ENCODE peak calls at places on chromosomes 7 and 10, in ten cellular contexts. E is heart left ventricle, N is sigmoid colon, F is prostate gland, C is adrenal gland, Q is ovary, U is HCT116, V is IMR-90, P is tibial nerve, A is testis. M is an unnamed sample.
A peak's percentile ranks its signal among the peaks of the same experiment; 100 is the strongest.

GRCh38 chr10:2968401-2968800 is 98.9 kb upstream of the PFKP start:
- DNase-seq in P (no peak), E (no peak), U (no peak), C (no peak), F (no peak), N (no peak), V (peak; percentile 67), Q (no peak), A (no peak), M (no peak)

GRCh38 chr7:32905175-32905662 is 13.7 kb upstream of the KBTBD2 start:
- DNase-seq in F (no peak), Q (peak; percentile 27), C (peak; percentile 52), E (peak; percentile 33), N (no peak), V (peak; percentile 66), P (no peak), A (no peak), U (peak; percentile 42), M (no peak)

GRCh38 chr7:151773795-151774194 is 103.1 kb downstream of the PRKAG2 start:
- DNase-seq in P (no peak), E (no peak), V (no peak), Q (peak; percentile 7), C (no peak), U (no peak), F (no peak), A (no peak), N (peak; percentile 47), M (peak; percentile 82)

GRCh38 chr10:99304027-99304856 is 24.9 kb upstream of the CNNM1 start:
- DNase-seq in V (no peak), F (peak; percentile 51), U (no peak), C (peak; percentile 22), P (no peak), N (no peak), A (peak; percentile 26), E (no peak), Q (no peak), M (no peak)

GRCh38 chr7:140229591-140230516 is 53.1 kb upstream of the KDM7A start:
- DNase-seq in A (no peak), C (no peak), U (no peak), N (no peak), E (peak; percentile 25), F (no peak), Q (peak; percentile 25), P (no peak), V (no peak), M (no peak)

GRCh38 chr7:66344166-66344565 is 139.0 kb downstream of the TPST1 start:
- DNase-seq in Q (no peak), N (no peak), E (no peak), A (no peak), U (no peak), P (no peak), V (peak; percentile 71), C (no peak), F (no peak), M (no peak)

GRCh38 chr10:131078131-131078881 is 233.2 kb downstream of the TCERG1L start:
- DNase-seq in P (no peak), V (no peak), Q (no peak), C (no peak), A (no peak), N (peak; percentile 40), F (no peak), E (no peak), U (no peak), M (no peak)

GRCh38 chr7:29116801-29117200 is 29.5 kb downstream of the CPVL start:
- DNase-seq in A (no peak), U (no peak), C (no peak), P (no peak), E (no peak), F (no peak), V (no peak), N (no peak), Q (no peak), M (no peak)

GRCh38 chr7:99473315-99473596 is 566 bp downstream of the ZNF789 start:
- DNase-seq in Q (no peak), A (peak; percentile 53), U (peak; percentile 48), E (no peak), V (peak; percentile 82), P (no peak), F (peak; percentile 41), C (no peak), N (no peak), M (no peak)

GRCh38 chr10:74332398-74332797 is 181.4 kb downstream of the ADK start:
- DNase-seq in C (no peak), V (peak; percentile 21), U (no peak), N (no peak), Q (no peak), F (no peak), E (no peak), P (no peak), A (no peak), M (no peak)

GRCh38 chr10:88880287-88881094 is 446 bp downstream of the STAMBPL1 start:
- DNase-seq in C (peak; percentile 81), V (peak; percentile 80), A (peak; percentile 89), F (peak; percentile 55), N (peak; percentile 89), E (peak; percentile 87), P (peak; percentile 72), Q (peak; percentile 84), U (peak; percentile 51), M (peak; percentile 72)

GRCh38 chr7:132509667-132510066 is 66.6 kb downstream of the PLXNA4 start:
- DNase-seq in U (no peak), E (no peak), P (no peak), A (no peak), C (no peak), F (no peak), Q (no peak), V (no peak), N (no peak), M (no peak)

GRCh38 chr7:30028749-30029635 is 780 bp downstream of the PLEKHA8 start:
- DNase-seq in V (peak; percentile 19), C (peak; percentile 59), P (no peak), N (peak; percentile 69), E (peak; percentile 62), U (peak; percentile 12), F (peak; percentile 30), Q (no peak), A (peak; percentile 53), M (peak; percentile 34)

GRCh38 chr10:96700477-96701099 is 19.7 kb downstream of the PIK3AP1 start:
- DNase-seq in Q (no peak), V (no peak), U (no peak), A (no peak), E (peak; percentile 25), N (no peak), F (no peak), C (no peak), P (no peak), M (no peak)

GRCh38 chr10:31153692-31154091 is 122.0 kb upstream of the ZNF438 start:
- DNase-seq in E (no peak), P (no peak), Q (no peak), V (no peak), A (no peak), F (no peak), U (no peak), C (no peak), N (no peak), M (no peak)

GRCh38 chr7:17599733-17600685 is 301.6 kb downstream of the AHR start:
- DNase-seq in F (no peak), Q (no peak), V (peak; percentile 92), E (no peak), P (no peak), C (no peak), A (no peak), N (no peak), U (no peak), M (no peak)

GRCh38 chr10:58888957-58889356 is 287.5 kb upstream of the PHYHIPL start:
- DNase-seq in P (no peak), E (no peak), F (no peak), A (no peak), C (no peak), U (no peak), Q (no peak), N (no peak), V (no peak), M (no peak)

GRCh38 chr10:58892039-58892665 is 284.3 kb upstream of the PHYHIPL start:
- DNase-seq in A (peak; percentile 19), Q (peak; percentile 26), E (no peak), U (no peak), P (no peak), V (no peak), F (no peak), N (no peak), C (peak; percentile 37), M (no peak)

DNA sequence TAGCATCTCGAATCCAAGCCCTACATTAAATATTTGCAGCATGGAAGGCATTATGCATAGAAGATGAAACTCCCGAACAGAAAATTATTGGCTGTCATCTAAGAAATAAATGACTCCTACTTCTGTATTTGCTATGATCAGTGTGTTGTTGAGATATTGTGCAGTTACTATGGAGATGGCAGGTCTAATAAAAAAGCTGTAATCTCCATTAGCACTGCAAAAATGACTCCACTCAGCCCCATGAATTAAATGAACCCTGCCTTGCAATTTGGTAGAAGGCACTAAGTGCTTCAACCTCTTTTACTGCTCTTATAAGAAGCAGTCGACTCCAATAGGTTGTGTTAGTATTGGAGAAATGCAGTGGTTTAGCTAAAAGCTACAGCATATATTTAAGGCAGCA is 290.1 kb upstream of the PHYHIPL start:
- DNase-seq in N (no peak), A (no peak), E (no peak), P (no peak), Q (no peak), V (no peak), U (no peak), C (no peak), F (no peak), M (no peak)
- H3K4me3 ChIP-seq in N (no peak overlapping the region), A (no peak overlapping the region), E (no peak overlapping the region), P (no peak overlapping the region), Q (no peak overlapping the region), V (no peak overlapping the region), U (no peak overlapping the region), C (no peak overlapping the region), F (no peak overlapping the region), M (no peak overlapping the region)

GRCh38 chr10:27252267-27253000 is 11.8 kb upstream of the ACBD5 start:
- DNase-seq in F (no peak), U (no peak), Q (peak; percentile 62), E (peak; percentile 73), C (peak; percentile 80), N (no peak), V (peak; percentile 27), P (no peak), A (peak; percentile 78), M (peak; percentile 92)
- TF ChIP-seq POLR2A in F (no peak), U (no peak), Q (no peak), E (no peak), C (peak; percentile 57), N (no peak), V (no peak), P (no peak), A (no peak), M (no peak)

DNA sequence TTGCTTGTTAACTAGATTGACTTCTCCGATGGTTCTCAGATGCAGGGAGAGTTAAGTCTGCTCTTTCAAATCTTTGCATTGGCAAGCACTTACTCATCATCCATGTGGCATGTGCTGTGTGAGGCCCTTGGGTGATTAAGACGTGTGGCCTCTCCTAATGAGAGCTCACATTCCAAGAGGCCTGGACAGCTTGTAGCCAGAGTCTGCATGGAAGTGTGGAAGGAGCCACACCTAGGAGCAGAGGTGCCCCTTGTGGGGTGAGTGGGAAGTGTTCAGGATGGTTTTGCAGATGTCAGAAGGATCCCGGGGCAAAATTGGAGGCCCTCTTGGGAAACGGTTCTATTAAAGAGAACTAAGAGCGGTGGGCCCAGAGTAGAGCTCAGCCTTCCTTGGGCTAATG is 225.9 kb downstream of the PAXIP1 start:
- DNase-seq in Q (no peak), F (no peak), A (no peak), C (no peak), P (no peak), U (peak; percentile 12), N (no peak), V (no peak), E (no peak), M (no peak)
- TF ChIP-seq CTCF in Q (no peak), F (no peak), A (no peak), C (no peak), P (no peak), U (peak; percentile 33), N (no peak), V (no peak), E (no peak), M (no peak)

GRCh38 chr7:46603780-46604725 is 683.0 kb upstream of the IGFBP3 start:
- DNase-seq in F (peak; percentile 53), N (peak; percentile 99), Q (peak; percentile 71), A (peak; percentile 90), C (peak; percentile 69), U (no peak), E (peak; percentile 79), V (peak; percentile 33), P (peak; percentile 91), M (peak; percentile 93)
- H3K4me3 ChIP-seq in F (no peak overlapping the region), N (no peak overlapping the region), Q (no peak overlapping the region), A (no peak overlapping the region), C (no peak overlapping the region), U (no peak overlapping the region), E (no peak overlapping the region), V (no peak overlapping the region), P (no peak overlapping the region), M (no peak overlapping the region)